ENCODE peak calls at places on chromosomes 2 and 18, in nine cellular contexts. M, G, Z, F, V, C, B, D and J are unnamed samples.

GRCh38 chr2:98912221-98912851 is 23.7 kb downstream of the CRACDL start:
- DNase-seq in M (peak), D (peak), V (peak), F (no peak), Z (no peak), C (peak), B (peak), G (peak), J (peak)

GRCh38 chr2:135494917-135495316 is 36.1 kb downstream of the ZRANB3 start:
- DNase-seq in B (no peak), M (no peak), V (no peak), Z (no peak), D (no peak), C (no peak), G (peak), F (no peak), J (no peak)

GRCh38 chr2:240322231-240322955 is 113.1 kb upstream of the GPC1 start:
- DNase-seq in B (no peak), D (no peak), V (peak), G (peak), F (no peak), M (peak), Z (no peak), C (peak), J (no peak)

GRCh38 chr2:149871091-149871885 is 283.7 kb upstream of the MMADHC start:
- DNase-seq in D (no peak), Z (no peak), V (no peak), M (no peak), F (no peak), B (no peak), G (no peak), C (no peak), J (no peak)

GRCh38 chr2:121521359-121521758 is 9.3 kb upstream of the RNU4ATAC start:
- DNase-seq in C (no peak), V (peak), M (no peak), D (no peak), B (no peak), F (no peak), Z (peak), G (no peak), J (peak)

GRCh38 chr2:168848220-168848619 is 42.0 kb downstream of the SPC25 start:
- DNase-seq in B (no peak), D (no peak), C (no peak), V (peak), G (peak), F (no peak), M (no peak), Z (peak), J (no peak)

GRCh38 chr2:239146011-239146641 is 254.7 kb downstream of the HDAC4 start:
- DNase-seq in F (no peak), V (no peak), C (no peak), G (no peak), M (no peak), D (no peak), B (peak), Z (no peak), J (no peak)

GRCh38 chr2:187581125-187581896 is 27.1 kb upstream of the TFPI start:
- DNase-seq in M (no peak), V (peak), Z (peak), D (peak), B (no peak), C (no peak), G (peak), F (peak), J (no peak)

GRCh38 chr18:75500510-75500909 is 73.0 kb upstream of the SMIM21 start:
- DNase-seq in F (no peak), G (peak), M (no peak), D (peak), B (no peak), C (no peak), V (peak), Z (no peak), J (no peak)

GRCh38 chr2:152047826-152048476 is 50.9 kb downstream of the CACNB4 start:
- DNase-seq in D (no peak), V (peak), C (no peak), B (no peak), Z (peak), M (no peak), G (no peak), F (no peak), J (no peak)

GRCh38 chr2:124339709-124340108 is 314.6 kb downstream of the CNTNAP5 start:
- DNase-seq in B (no peak), F (no peak), V (peak), Z (no peak), M (no peak), D (no peak), C (no peak), G (no peak), J (no peak)

GRCh38 chr2:48250943-48251342 is 279.0 kb upstream of the STON1 start:
- DNase-seq in V (peak), D (no peak), M (no peak), G (peak), F (no peak), Z (no peak), B (no peak), C (no peak), J (no peak)

GRCh38 chr2:64017811-64018714 is 1.2 kb downstream of the VPS54 start:
- DNase-seq in V (peak), D (peak), F (no peak), B (no peak), Z (peak), M (no peak), C (no peak), G (peak), J (no peak)

GRCh38 chr18:47397671-47398319 is 146.3 kb upstream of the SKOR2 start:
- DNase-seq in M (no peak), D (no peak), G (no peak), B (no peak), Z (peak), C (no peak), F (peak), V (peak), J (no peak)

GRCh38 chr2:231615058-231615671 is 22.5 kb downstream of the TEX44 start:
- DNase-seq in M (no peak), G (peak), V (no peak), F (no peak), B (peak), C (no peak), D (no peak), Z (peak), J (no peak)

DNA sequence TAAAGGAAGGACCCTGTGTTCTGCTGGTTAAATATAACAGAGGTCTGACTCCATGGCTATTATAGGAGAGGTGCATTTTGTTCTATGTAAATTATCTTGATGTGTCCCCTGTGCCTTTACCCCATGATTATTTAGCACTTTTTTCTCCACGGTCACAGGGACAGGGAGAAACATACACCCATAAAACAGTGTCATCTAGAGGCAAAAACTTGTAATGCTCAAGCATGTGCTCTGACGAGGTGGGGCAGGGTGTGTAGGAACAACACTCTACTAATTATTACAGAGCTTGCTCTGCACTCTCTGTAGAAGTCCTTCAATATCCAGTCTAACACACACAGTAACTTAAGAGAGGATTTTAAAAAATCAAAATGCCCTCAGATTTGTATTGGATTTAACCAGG is 187.9 kb downstream of the NEDD4L start:
- DNase-seq in Z (no peak), F (no peak), M (no peak), V (peak), G (peak), D (no peak), B (no peak), C (no peak), J (no peak)
- TF ChIP-seq CTCF in Z (peak), F (no peak), M (peak), V (peak), G (peak), D (peak), B (no peak), C (peak), J (no peak)

GRCh38 chr18:45448871-45449270 is 166.4 kb upstream of the SLC14A2 start:
- DNase-seq in C (no peak), F (no peak), V (no peak), Z (peak), D (no peak), G (no peak), B (no peak), M (no peak), J (no peak)
- TF ChIP-seq CTCF in C (no peak), F (no peak), V (no peak), Z (no peak), D (no peak), G (no peak), B (no peak), M (no peak), J (no peak)

GRCh38 chr2:216064684-216065083 is 16.9 kb downstream of the PECR start:
- DNase-seq in D (no peak), G (no peak), M (no peak), F (no peak), Z (no peak), B (no peak), C (no peak), V (no peak), J (no peak)

GRCh38 chr2:216069028-216069427 is 12.6 kb downstream of the PECR start:
- DNase-seq in F (no peak), D (no peak), M (no peak), Z (no peak), C (no peak), B (no peak), V (no peak), G (no peak), J (no peak)

GRCh38 chr2:216066255-216066654 is 15.4 kb downstream of the PECR start:
- DNase-seq in D (peak), G (peak), C (no peak), V (peak), F (no peak), Z (no peak), B (no peak), M (no peak), J (no peak)

GRCh38 chr2:216059233-216059834 is 22.3 kb downstream of the PECR start:
- DNase-seq in F (no peak), B (no peak), M (no peak), G (peak), D (no peak), V (no peak), C (no peak), Z (no peak), J (no peak)

DNA sequence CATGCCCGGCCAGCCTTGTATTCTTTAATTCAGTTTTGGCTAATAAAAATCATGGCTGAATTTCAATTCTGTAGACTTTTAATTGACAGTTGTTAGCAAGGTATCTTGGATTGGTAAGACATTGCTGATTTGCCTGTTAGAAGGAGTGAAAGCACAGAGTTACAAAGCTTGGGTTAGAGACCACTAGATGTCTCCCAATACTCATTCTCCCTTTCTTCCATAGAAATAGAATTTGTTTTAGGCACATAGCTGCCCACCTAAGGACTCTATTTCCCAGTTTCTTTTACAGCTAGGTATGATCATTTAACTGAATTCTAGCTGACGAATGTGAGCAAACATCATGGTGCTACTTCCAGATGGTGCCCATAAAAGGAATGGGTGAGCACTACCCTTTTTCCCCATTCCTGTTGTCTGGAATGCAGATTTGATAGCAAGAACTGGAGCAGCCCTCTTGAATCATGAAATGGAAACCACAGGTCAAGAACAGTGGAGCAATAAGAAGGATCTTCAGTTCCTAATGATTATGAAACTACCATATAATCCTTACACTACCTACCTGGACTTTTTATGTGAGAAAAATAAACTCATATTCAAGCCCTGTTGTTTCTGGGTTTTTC is 17.5 kb downstream of the PECR start:
- DNase-seq in V (peak), D (no peak), F (no peak), Z (peak), M (no peak), B (no peak), G (peak), C (no peak), J (no peak)
- TF ChIP-seq CTCF in V (peak), D (peak), F (no peak), Z (peak), M (no peak), B (no peak), G (peak), C (no peak), J (no peak)

GRCh38 chr2:47051562-47051961 is 103.5 kb downstream of the STPG4 start:
- DNase-seq in B (no peak), D (no peak), C (no peak), G (no peak), F (no peak), Z (no peak), V (no peak), M (no peak), J (no peak)
- TF ChIP-seq CTCF in B (no peak), D (no peak), C (no peak), G (no peak), F (no peak), Z (no peak), V (no peak), M (no peak), J (no peak)

GRCh38 chr2:207710814-207711740 is at the start of gene CCNYL1:
- DNase-seq in G (peak), Z (peak), F (peak), C (peak), M (peak), V (peak), D (peak), B (peak), J (peak)
- TF ChIP-seq CTCF in G (peak), Z (no peak), F (no peak), C (peak), M (no peak), V (no peak), D (peak), B (no peak), J (peak)

DNA sequence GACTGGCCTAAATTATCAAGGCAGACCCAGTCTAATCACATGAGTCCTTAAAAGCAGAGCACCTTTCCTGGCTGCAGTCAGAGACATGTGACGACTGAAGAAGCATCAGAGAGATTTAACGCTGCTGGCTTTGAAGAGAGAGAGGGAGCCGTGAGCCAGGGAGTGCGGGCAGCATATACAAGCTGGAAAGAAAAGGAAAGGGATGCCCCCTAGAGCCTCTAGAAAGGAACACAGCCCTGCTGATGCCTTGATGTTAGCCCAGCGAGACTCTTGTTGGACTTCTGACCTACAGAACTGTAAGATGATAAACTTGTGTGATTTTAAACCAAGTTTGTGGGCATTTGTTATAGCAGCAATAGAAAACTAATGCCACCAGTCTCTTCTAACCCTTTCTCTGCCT is 58.1 kb downstream of the HEATR5B start:
- DNase-seq in F (peak), D (no peak), B (no peak), M (no peak), Z (peak), G (peak), V (peak), C (no peak), J (no peak)
- TF ChIP-seq CTCF in F (no peak), D (peak), B (no peak), M (no peak), Z (peak), G (peak), V (peak), C (no peak), J (no peak)

DNA sequence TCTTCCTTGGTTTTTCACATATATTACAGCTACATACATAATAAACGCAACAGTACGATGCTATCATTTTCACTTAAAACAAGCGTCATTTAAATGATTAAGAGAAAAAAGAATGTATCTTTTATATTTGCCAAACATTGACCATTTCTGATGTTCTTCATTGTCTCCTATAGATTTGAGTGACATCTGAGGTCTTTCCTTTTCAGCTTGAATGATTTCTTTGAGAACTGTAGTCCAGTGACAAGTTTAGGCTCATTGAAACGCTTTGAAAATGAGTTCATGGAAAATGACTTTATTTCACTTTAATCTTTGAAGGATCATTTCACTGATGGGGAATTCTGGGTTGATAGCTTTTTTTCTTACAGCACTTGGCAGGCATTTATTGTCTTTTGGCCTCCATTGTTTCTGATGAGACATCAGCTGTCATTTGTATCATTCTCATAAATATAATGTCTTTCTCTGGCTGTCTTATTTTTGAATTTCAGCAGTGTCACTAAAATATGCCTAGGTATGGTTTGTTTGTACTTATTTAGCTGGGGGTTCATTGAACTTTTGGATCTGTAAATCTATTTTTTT is 10.9 kb downstream of the TGIF1 start:
- DNase-seq in G (no peak), M (no peak), B (no peak), D (no peak), V (no peak), Z (no peak), F (no peak), C (no peak), J (no peak)
- TF ChIP-seq CTCF in G (no peak), M (no peak), B (no peak), D (no peak), V (no peak), Z (no peak), F (no peak), C (no peak), J (no peak)

DNA sequence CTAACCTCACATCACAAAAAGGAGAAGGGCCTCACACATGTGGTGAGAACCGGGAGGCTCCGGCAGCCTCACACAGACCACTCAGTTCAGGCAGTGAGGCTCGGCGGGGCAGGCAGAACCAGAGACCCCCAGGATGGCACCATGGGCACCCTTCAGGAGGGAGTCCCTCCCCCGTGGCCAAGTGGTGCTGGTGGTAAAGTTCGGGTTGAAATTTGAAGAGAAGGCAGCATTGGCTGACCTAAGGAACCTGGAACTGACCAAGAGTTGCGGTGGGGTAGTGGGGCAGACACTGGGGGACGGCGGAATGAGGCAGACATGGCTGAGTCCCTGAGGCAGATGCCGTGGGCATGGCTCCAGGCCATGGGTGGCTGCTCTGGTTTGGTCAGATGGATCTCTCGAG is 239.3 kb upstream of the MYT1L start:
- DNase-seq in C (no peak), F (no peak), G (no peak), V (no peak), D (no peak), Z (no peak), B (no peak), M (no peak), J (no peak)
- TF ChIP-seq CTCF in C (no peak), F (no peak), G (no peak), V (no peak), D (no peak), Z (no peak), B (no peak), M (no peak), J (no peak)

GRCh38 chr2:142876423-142876822 is 1.0 kb upstream of the KYNU start:
- DNase-seq in C (no peak), F (no peak), V (peak), M (no peak), B (no peak), D (no peak), G (peak), Z (no peak), J (no peak)
- TF ChIP-seq CTCF in C (peak), F (no peak), V (peak), M (no peak), B (no peak), D (no peak), G (no peak), Z (no peak), J (no peak)